ENCODE peak calls at places on chromosomes 12 and 14, in ten cellular contexts. One of them, this sample, is unnamed.

GRCh38 chr12:49092086-49092815 is 2.4 kb downstream of the DHH start:
- DNase-seq in psoas muscle: peak; percentile 43
- DNase-seq in tibial nerve: no peak
- DNase-seq in cardiac fibroblast: no peak
- DNase-seq in activated naive CD4-positive, alpha-beta T cell: peak; percentile 11
- DNase-seq in gastrocnemius medialis: no peak
- DNase-seq in astrocyte of the spinal cord: peak; percentile 35
- DNase-seq in ACHN: peak; percentile 68
- DNase-seq in EL: peak; percentile 75
- DNase-seq in NB4: peak; percentile 95
- DNase-seq in this sample: no peak

GRCh38 chr12:123971770-123972447 is 722 bp downstream of the CCDC92 start:
- DNase-seq in tibial nerve: peak; percentile 24
- DNase-seq in psoas muscle: no peak
- DNase-seq in gastrocnemius medialis: no peak
- DNase-seq in cardiac fibroblast: no peak
- DNase-seq in NB4: peak; percentile 67
- DNase-seq in ACHN: peak; percentile 73
- DNase-seq in activated naive CD4-positive, alpha-beta T cell: no peak
- DNase-seq in EL: peak; percentile 50
- DNase-seq in astrocyte of the spinal cord: peak; percentile 56
- DNase-seq in this sample: no peak

GRCh38 chr12:9729082-9729481 is 3.8 kb downstream of the CLECL1 start:
- DNase-seq in EL: no peak
- DNase-seq in psoas muscle: no peak
- DNase-seq in tibial nerve: no peak
- DNase-seq in activated naive CD4-positive, alpha-beta T cell: no peak
- DNase-seq in gastrocnemius medialis: no peak
- DNase-seq in astrocyte of the spinal cord: no peak
- DNase-seq in ACHN: no peak
- DNase-seq in cardiac fibroblast: no peak
- DNase-seq in NB4: no peak
- DNase-seq in this sample: no peak

GRCh38 chr12:107622005-107622404 is 63.6 kb upstream of the PWP1 start:
- DNase-seq in psoas muscle: no peak
- DNase-seq in ACHN: peak; percentile 54
- DNase-seq in cardiac fibroblast: peak; percentile 44
- DNase-seq in NB4: peak; percentile 59
- DNase-seq in astrocyte of the spinal cord: peak; percentile 12
- DNase-seq in activated naive CD4-positive, alpha-beta T cell: no peak
- DNase-seq in EL: peak; percentile 20
- DNase-seq in tibial nerve: no peak
- DNase-seq in gastrocnemius medialis: no peak
- DNase-seq in this sample: no peak

GRCh38 chr14:102775855-102776760 is 1.1 kb upstream of the TRAF3 start:
- DNase-seq in gastrocnemius medialis: no peak
- DNase-seq in tibial nerve: no peak
- DNase-seq in NB4: peak; percentile 57
- DNase-seq in psoas muscle: peak; percentile 23
- DNase-seq in EL: peak; percentile 78
- DNase-seq in astrocyte of the spinal cord: peak; percentile 64
- DNase-seq in cardiac fibroblast: peak; percentile 84
- DNase-seq in activated naive CD4-positive, alpha-beta T cell: no peak
- DNase-seq in ACHN: no peak
- DNase-seq in this sample: no peak

GRCh38 chr12:111819191-111820158 is 22.6 kb upstream of the MAPKAPK5 start:
- DNase-seq in gastrocnemius medialis: no peak
- DNase-seq in ACHN: no peak
- DNase-seq in EL: no peak
- DNase-seq in astrocyte of the spinal cord: no peak
- DNase-seq in cardiac fibroblast: no peak
- DNase-seq in psoas muscle: no peak
- DNase-seq in activated naive CD4-positive, alpha-beta T cell: no peak
- DNase-seq in NB4: no peak
- DNase-seq in tibial nerve: no peak
- DNase-seq in this sample: no peak

GRCh38 chr12:21892341-21892740 is 48.9 kb downstream of the ABCC9 start:
- DNase-seq in ACHN: no peak
- DNase-seq in psoas muscle: no peak
- DNase-seq in tibial nerve: no peak
- DNase-seq in gastrocnemius medialis: no peak
- DNase-seq in NB4: no peak
- DNase-seq in EL: no peak
- DNase-seq in astrocyte of the spinal cord: no peak
- DNase-seq in cardiac fibroblast: no peak
- DNase-seq in activated naive CD4-positive, alpha-beta T cell: no peak
- DNase-seq in this sample: no peak

GRCh38 chr12:47652491-47653234 is 53.2 kb downstream of the RPAP3 start:
- DNase-seq in psoas muscle: no peak
- DNase-seq in gastrocnemius medialis: peak; percentile 6
- DNase-seq in astrocyte of the spinal cord: no peak
- DNase-seq in EL: no peak
- DNase-seq in ACHN: no peak
- DNase-seq in activated naive CD4-positive, alpha-beta T cell: no peak
- DNase-seq in cardiac fibroblast: no peak
- DNase-seq in NB4: peak; percentile 41
- DNase-seq in tibial nerve: peak; percentile 15
- DNase-seq in this sample: no peak